ENCODE peak calls at places on chromosome 1, in five cellular contexts. One of them, this sample, is unnamed.

GRCh38 chr1:204085876-204086275 is 13.0 kb downstream of the SOX13 start:
- DNase-seq in NCI-H146: no peak
- DNase-seq in CD4-positive, alpha-beta memory T cell: no peak
- DNase-seq in effector memory CD4-positive, alpha-beta T cell: no peak
- DNase-seq in stimulated activated CD8-positive, alpha-beta memory T cell treated with anti-CD3 and anti-CD28 coated beads, Interleukin-4, amount 100 ng/mL, for 24 hours: no peak
- DNase-seq in this sample: no peak

GRCh38 chr1:202709276-202710041 is 795 bp downstream of the SYT2 start:
- DNase-seq in NCI-H146: no peak
- DNase-seq in CD4-positive, alpha-beta memory T cell: no peak
- DNase-seq in effector memory CD4-positive, alpha-beta T cell: no peak
- DNase-seq in stimulated activated CD8-positive, alpha-beta memory T cell treated with anti-CD3 and anti-CD28 coated beads, Interleukin-4, amount 100 ng/mL, for 24 hours: no peak
- DNase-seq in this sample: no peak

GRCh38 chr1:235357485-235358378 is 9.5 kb upstream of the TBCE start:
- DNase-seq in NCI-H146: peak
- DNase-seq in CD4-positive, alpha-beta memory T cell: no peak
- DNase-seq in effector memory CD4-positive, alpha-beta T cell: no peak
- DNase-seq in stimulated activated CD8-positive, alpha-beta memory T cell treated with anti-CD3 and anti-CD28 coated beads, Interleukin-4, amount 100 ng/mL, for 24 hours: no peak
- DNase-seq in this sample: no peak

GRCh38 chr1:27520651-27521050 is 30.7 kb upstream of the WASF2 start:
- DNase-seq in NCI-H146: peak
- DNase-seq in CD4-positive, alpha-beta memory T cell: no peak
- DNase-seq in effector memory CD4-positive, alpha-beta T cell: no peak
- DNase-seq in stimulated activated CD8-positive, alpha-beta memory T cell treated with anti-CD3 and anti-CD28 coated beads, Interleukin-4, amount 100 ng/mL, for 24 hours: no peak
- DNase-seq in this sample: no peak

GRCh38 chr1:164707868-164708331 is 148.9 kb downstream of the PBX1 start:
- DNase-seq in NCI-H146: no peak
- DNase-seq in CD4-positive, alpha-beta memory T cell: no peak
- DNase-seq in effector memory CD4-positive, alpha-beta T cell: no peak
- DNase-seq in stimulated activated CD8-positive, alpha-beta memory T cell treated with anti-CD3 and anti-CD28 coated beads, Interleukin-4, amount 100 ng/mL, for 24 hours: no peak
- DNase-seq in this sample: no peak

GRCh38 chr1:182718311-182718710 is 33.9 kb upstream of the RGS8 start:
- DNase-seq in NCI-H146: peak
- DNase-seq in CD4-positive, alpha-beta memory T cell: no peak
- DNase-seq in effector memory CD4-positive, alpha-beta T cell: no peak
- DNase-seq in stimulated activated CD8-positive, alpha-beta memory T cell treated with anti-CD3 and anti-CD28 coated beads, Interleukin-4, amount 100 ng/mL, for 24 hours: no peak
- DNase-seq in this sample: no peak

GRCh38 chr1:222546548-222547259 is 1.2 kb downstream of the HHIPL2 start:
- DNase-seq in NCI-H146: peak
- DNase-seq in CD4-positive, alpha-beta memory T cell: no peak
- DNase-seq in effector memory CD4-positive, alpha-beta T cell: no peak
- DNase-seq in stimulated activated CD8-positive, alpha-beta memory T cell treated with anti-CD3 and anti-CD28 coated beads, Interleukin-4, amount 100 ng/mL, for 24 hours: no peak
- DNase-seq in this sample: peak

GRCh38 chr1:228087771-228088251 is 5.3 kb downstream of the ARF1 start:
- DNase-seq in NCI-H146: no peak
- DNase-seq in CD4-positive, alpha-beta memory T cell: no peak
- DNase-seq in effector memory CD4-positive, alpha-beta T cell: peak
- DNase-seq in stimulated activated CD8-positive, alpha-beta memory T cell treated with anti-CD3 and anti-CD28 coated beads, Interleukin-4, amount 100 ng/mL, for 24 hours: no peak
- DNase-seq in this sample: no peak

GRCh38 chr1:180594723-180595122 is 36.0 kb downstream of the OVAAL start:
- DNase-seq in NCI-H146: peak
- DNase-seq in CD4-positive, alpha-beta memory T cell: no peak
- DNase-seq in effector memory CD4-positive, alpha-beta T cell: no peak
- DNase-seq in stimulated activated CD8-positive, alpha-beta memory T cell treated with anti-CD3 and anti-CD28 coated beads, Interleukin-4, amount 100 ng/mL, for 24 hours: no peak
- DNase-seq in this sample: no peak

This sample was measured in Panc1.